ENCODE peak calls at places on chromosomes 2 and 18, in nine cellular contexts. D is H1; L is heart right ventricle; X is tibial artery; W is neuronal stem cell; I is uterus; J is CD4-positive, alpha-beta memory T cell; F is pancreas; B is GM23248. Z is an unnamed sample.

GRCh38 chr2:157326683-157327082 is 1.1 kb upstream of the ERMN start:
- DNase-seq in L (no peak), B (no peak), I (no peak), X (no peak), J (no peak), W (no peak), F (no peak), D (no peak), Z (no peak)

GRCh38 chr18:79614211-79615028 is 65.2 kb upstream of the CTDP1 start:
- DNase-seq in L (no peak), D (no peak), X (peak; percentile 59), F (no peak), I (peak; percentile 7), B (no peak), W (no peak), J (no peak), Z (no peak)

GRCh38 chr2:95320344-95320712 is 23.2 kb downstream of the KCNIP3 start:
- DNase-seq in X (no peak), W (no peak), B (no peak), F (no peak), J (no peak), L (no peak), D (no peak), I (no peak), Z (no peak)

GRCh38 chr18:74381621-74382350 is 66.1 kb downstream of the C18orf63 start:
- DNase-seq in J (no peak), F (no peak), D (no peak), I (no peak), W (no peak), L (no peak), B (no peak), X (no peak), Z (no peak)

GRCh38 chr18:76528477-76529432 is 33.7 kb upstream of the ZNF516 start:
- DNase-seq in F (peak; percentile 21), D (no peak), W (no peak), I (peak; percentile 62), L (peak; percentile 40), X (no peak), J (no peak), B (peak; percentile 70), Z (no peak)

GRCh38 chr2:239828192-239828972 is 196.8 kb downstream of the NDUFA10 start:
- DNase-seq in I (peak; percentile 7), D (no peak), L (no peak), X (peak; percentile 58), F (no peak), B (no peak), J (no peak), W (no peak), Z (no peak)

GRCh38 chr2:120470041-120470716 is 124.2 kb downstream of the INHBB start:
- DNase-seq in J (no peak), W (no peak), F (peak; percentile 79), I (peak; percentile 71), D (no peak), B (peak; percentile 99), X (peak; percentile 96), L (no peak), Z (no peak)

GRCh38 chr2:121211689-121212151 is 73.3 kb downstream of the TFCP2L1 start:
- DNase-seq in X (no peak), L (no peak), J (no peak), D (no peak), I (no peak), B (no peak), W (no peak), F (no peak), Z (no peak)

GRCh38 chr2:127115471-127116199 is 8.7 kb upstream of the BIN1 start:
- DNase-seq in D (no peak), I (no peak), F (no peak), B (no peak), W (no peak), J (no peak), X (no peak), L (no peak), Z (no peak)

GRCh38 chr18:29418136-29418535 is 1241.2 kb upstream of the CDH2 start:
- DNase-seq in D (no peak), I (no peak), L (no peak), W (no peak), J (no peak), F (no peak), X (no peak), B (peak; percentile 90), Z (no peak)

GRCh38 chr2:100237770-100238169 is 84.5 kb downstream of the LONRF2 start:
- DNase-seq in X (no peak), W (no peak), D (no peak), J (no peak), F (no peak), I (no peak), B (no peak), L (no peak), Z (no peak)

GRCh38 chr2:135299656-135300244 is 231.3 kb downstream of the ZRANB3 start:
- DNase-seq in L (no peak), J (no peak), D (no peak), W (no peak), I (no peak), X (no peak), B (peak; percentile 45), F (no peak), Z (no peak)

GRCh38 chr2:222088561-222088960 is 210.2 kb downstream of the PAX3 start:
- DNase-seq in B (no peak), W (no peak), D (no peak), J (no peak), X (no peak), I (no peak), F (no peak), L (no peak), Z (no peak)

GRCh38 chr2:41853427-41854191 is 194.2 kb upstream of the PKDCC start:
- DNase-seq in F (peak; percentile 31), B (peak; percentile 80), D (peak; percentile 21), W (peak; percentile 78), X (no peak), L (peak; percentile 39), I (peak; percentile 46), J (no peak), Z (no peak)

GRCh38 chr2:118699816-118700215 is 147.6 kb downstream of the EN1 start:
- DNase-seq in B (no peak), D (no peak), L (no peak), I (no peak), W (no peak), F (no peak), J (no peak), X (no peak), Z (no peak)

GRCh38 chr2:85933753-85934594 is 45.2 kb upstream of the ST3GAL5 start:
- DNase-seq in F (no peak), X (no peak), B (peak; percentile 94), D (no peak), I (no peak), L (no peak), W (no peak), J (no peak), Z (no peak)

GRCh38 chr2:22878094-22878493 is 506.9 kb upstream of the KLHL29 start:
- DNase-seq in B (no peak), W (peak; percentile 39), X (no peak), I (no peak), D (no peak), F (no peak), J (no peak), L (no peak), Z (no peak)
- H3K27ac ChIP-seq in B (no peak overlapping the region), W (peak overlapping the region; percentile 44), X (no peak overlapping the region), I (no peak overlapping the region), D (no peak overlapping the region), F (no peak overlapping the region), J (no peak overlapping the region), L (no peak overlapping the region), Z (no peak overlapping the region)

GRCh38 chr2:215436705-215437570 is 1.1 kb upstream of the FN1 start:
- DNase-seq in X (no peak), F (no peak), W (no peak), L (no peak), I (no peak), J (no peak), B (peak; percentile 53), D (no peak), Z (no peak)

GRCh38 chr2:215435809-215436704 is at the start of gene FN1:
- DNase-seq in F (peak; percentile 40), L (peak; percentile 94), X (peak; percentile 98), D (peak; percentile 68), W (peak; percentile 82), I (peak; percentile 95), J (peak; percentile 70), B (peak; percentile 99), Z (peak; percentile 67)

GRCh38 chr2:215435261-215435808 is 533 bp downstream of the FN1 start:
- DNase-seq in F (peak; percentile 4), B (peak; percentile 70), J (peak; percentile 23), X (no peak), W (peak; percentile 62), L (no peak), I (peak; percentile 57), D (no peak), Z (no peak)

GRCh38 chr2:215432759-215433594 is 2.9 kb downstream of the FN1 start:
- DNase-seq in J (no peak), D (no peak), W (no peak), X (no peak), L (no peak), I (no peak), F (no peak), B (peak; percentile 35), Z (no peak)

DNA sequence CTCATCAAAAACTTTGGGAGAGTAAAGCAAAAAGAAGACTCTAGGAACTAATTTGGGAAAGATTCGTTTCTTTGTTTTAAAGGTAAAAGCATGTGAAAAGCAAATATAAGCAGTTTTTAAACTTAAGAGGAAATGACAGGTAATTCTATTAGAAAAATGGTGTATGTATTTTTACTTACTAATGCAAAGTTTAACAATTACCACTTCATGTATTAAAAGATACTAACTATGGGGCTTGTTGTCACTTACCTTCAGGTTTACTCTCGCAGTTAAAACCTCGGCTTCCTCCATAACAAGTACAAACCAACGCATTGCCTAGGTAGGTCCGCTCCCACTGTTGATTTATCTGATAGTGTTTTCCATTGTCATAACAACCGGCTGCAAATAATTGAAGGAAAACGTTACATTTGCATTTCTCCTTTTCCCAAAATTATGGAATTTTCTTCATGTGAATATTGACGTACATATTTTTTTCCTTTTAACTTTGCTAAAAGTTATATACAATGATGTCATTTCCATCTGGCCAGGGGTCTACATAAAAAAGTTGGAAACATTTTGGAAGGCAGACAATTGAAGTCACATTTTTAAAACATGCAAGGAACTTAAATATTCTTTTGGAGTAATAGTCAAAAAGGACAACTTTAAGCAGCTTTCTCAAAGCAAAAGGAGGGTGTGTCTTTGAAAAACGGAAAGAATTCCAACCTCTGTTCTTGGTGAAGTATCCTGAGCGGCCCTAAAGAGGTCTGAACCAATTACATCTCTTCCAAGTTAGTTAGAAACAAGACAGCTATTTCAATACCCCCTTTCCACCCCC is 1.2 kb downstream of the FN1 start:
- DNase-seq in F (no peak), X (no peak), I (no peak), B (peak; percentile 58), L (no peak), D (no peak), W (no peak), J (no peak), Z (no peak)
- H3K27ac ChIP-seq in F (no peak overlapping the region), X (peak overlapping the region; percentile 85), I (peak overlapping the region; percentile 90), B (peak overlapping the region; percentile 97), L (peak overlapping the region; percentile 85), D (no peak overlapping the region), W (no peak overlapping the region), J (no peak overlapping the region), Z (no peak overlapping the region)

GRCh38 chr2:163594572-163594971 is 141.2 kb downstream of the FIGN start:
- DNase-seq in X (no peak), B (no peak), J (no peak), W (no peak), F (no peak), L (no peak), I (no peak), D (no peak), Z (no peak)
- H3K27ac ChIP-seq in X (no peak overlapping the region), B (no peak overlapping the region), J (no peak overlapping the region), W (no peak overlapping the region), F (no peak overlapping the region), L (no peak overlapping the region), I (no peak overlapping the region), D (no peak overlapping the region), Z (no peak overlapping the region)

GRCh38 chr2:30239308-30240161 is 8.2 kb downstream of the LBH start:
- DNase-seq in D (no peak), W (peak; percentile 65), I (peak; percentile 84), J (peak; percentile 80), F (peak; percentile 41), B (peak; percentile 90), X (peak; percentile 94), L (peak; percentile 82), Z (peak; percentile 5)
- H3K27ac ChIP-seq in D (no peak overlapping the region), W (no peak overlapping the region), I (peak overlapping the region; percentile 77), J (peak overlapping the region; percentile 6), F (no peak overlapping the region), B (peak overlapping the region; percentile 71), X (peak overlapping the region; percentile 94), L (peak overlapping the region; percentile 73), Z (peak overlapping the region; percentile 15)

Z was measured in caudate nucleus.